ENCODE peak calls at places on chromosomes 13 and 19, in ten cellular contexts. One of them, this sample, is unnamed.

GRCh38 chr13:27958928-27959539 is 10.1 kb downstream of the CDX2 start:
- DNase-seq in kidney epithelial cell: no peak
- DNase-seq in stomach: no peak
- DNase-seq in osteoblast: peak; percentile 45
- DNase-seq in tibial nerve: no peak
- DNase-seq in adrenal gland: no peak
- DNase-seq in right atrium auricular region: no peak
- DNase-seq in NB4: peak; percentile 55
- DNase-seq in AG10803: no peak
- DNase-seq in fibroblast of lung: no peak
- DNase-seq in this sample: no peak

GRCh38 chr19:800360-801029 is 3.2 kb downstream of the PTBP1 start:
- DNase-seq in kidney epithelial cell: peak; percentile 25
- DNase-seq in stomach: peak; percentile 69
- DNase-seq in osteoblast: peak; percentile 93
- DNase-seq in tibial nerve: no peak
- DNase-seq in adrenal gland: peak; percentile 63
- DNase-seq in right atrium auricular region: no peak
- DNase-seq in NB4: peak; percentile 23
- DNase-seq in AG10803: no peak
- DNase-seq in fibroblast of lung: peak; percentile 56
- DNase-seq in this sample: no peak

GRCh38 chr13:23851106-23851505 is 38.1 kb downstream of the MIPEP start:
- DNase-seq in kidney epithelial cell: no peak
- DNase-seq in stomach: no peak
- DNase-seq in osteoblast: no peak
- DNase-seq in tibial nerve: no peak
- DNase-seq in adrenal gland: no peak
- DNase-seq in right atrium auricular region: no peak
- DNase-seq in NB4: no peak
- DNase-seq in AG10803: no peak
- DNase-seq in fibroblast of lung: peak; percentile 42
- DNase-seq in this sample: no peak

GRCh38 chr13:29165840-29166239 is 345.7 kb downstream of the MTUS2 start:
- DNase-seq in kidney epithelial cell: peak; percentile 7
- DNase-seq in stomach: no peak
- DNase-seq in osteoblast: no peak
- DNase-seq in tibial nerve: no peak
- DNase-seq in adrenal gland: no peak
- DNase-seq in right atrium auricular region: no peak
- DNase-seq in NB4: peak; percentile 84
- DNase-seq in AG10803: peak; percentile 25
- DNase-seq in fibroblast of lung: peak; percentile 5
- DNase-seq in this sample: no peak

GRCh38 chr19:7426986-7427385 is 61.8 kb downstream of the PEX11G start:
- DNase-seq in kidney epithelial cell: no peak
- DNase-seq in stomach: no peak
- DNase-seq in osteoblast: no peak
- DNase-seq in tibial nerve: no peak
- DNase-seq in adrenal gland: no peak
- DNase-seq in right atrium auricular region: no peak
- DNase-seq in NB4: no peak
- DNase-seq in AG10803: no peak
- DNase-seq in fibroblast of lung: no peak
- DNase-seq in this sample: no peak

GRCh38 chr13:51912091-51912490 is 50.3 kb downstream of the CCDC70 start:
- DNase-seq in kidney epithelial cell: no peak
- DNase-seq in stomach: peak; percentile 50
- DNase-seq in osteoblast: peak; percentile 58
- DNase-seq in tibial nerve: no peak
- DNase-seq in adrenal gland: no peak
- DNase-seq in right atrium auricular region: no peak
- DNase-seq in NB4: no peak
- DNase-seq in AG10803: no peak
- DNase-seq in fibroblast of lung: peak; percentile 18
- DNase-seq in this sample: no peak

GRCh38 chr13:27534976-27535370 is 84.6 kb upstream of the MTIF3 start:
- DNase-seq in kidney epithelial cell: no peak
- DNase-seq in stomach: no peak
- DNase-seq in osteoblast: no peak
- DNase-seq in tibial nerve: no peak
- DNase-seq in adrenal gland: no peak
- DNase-seq in right atrium auricular region: no peak
- DNase-seq in NB4: no peak
- DNase-seq in AG10803: peak; percentile 74
- DNase-seq in fibroblast of lung: peak; percentile 30
- DNase-seq in this sample: no peak

GRCh38 chr13:73146705-73147104 is 87.9 kb downstream of the KLF5 start:
- DNase-seq in kidney epithelial cell: no peak
- DNase-seq in stomach: no peak
- DNase-seq in osteoblast: peak; percentile 39
- DNase-seq in tibial nerve: no peak
- DNase-seq in adrenal gland: no peak
- DNase-seq in right atrium auricular region: no peak
- DNase-seq in NB4: no peak
- DNase-seq in AG10803: peak; percentile 46
- DNase-seq in fibroblast of lung: peak; percentile 18
- DNase-seq in this sample: no peak

GRCh38 chr13:36807616-36808015 is 11.4 kb upstream of the RFXAP start:
- DNase-seq in kidney epithelial cell: no peak
- DNase-seq in stomach: no peak
- DNase-seq in osteoblast: no peak
- DNase-seq in tibial nerve: no peak
- DNase-seq in adrenal gland: no peak
- DNase-seq in right atrium auricular region: no peak
- DNase-seq in NB4: no peak
- DNase-seq in AG10803: no peak
- DNase-seq in fibroblast of lung: no peak
- DNase-seq in this sample: no peak

GRCh38 chr13:41588899-41589298 is 131.5 kb downstream of the RGCC start:
- DNase-seq in kidney epithelial cell: peak; percentile 70
- DNase-seq in stomach: no peak
- DNase-seq in osteoblast: peak; percentile 80
- DNase-seq in tibial nerve: no peak
- DNase-seq in adrenal gland: no peak
- DNase-seq in right atrium auricular region: no peak
- DNase-seq in NB4: peak; percentile 73
- DNase-seq in AG10803: peak; percentile 95
- DNase-seq in fibroblast of lung: peak; percentile 95
- DNase-seq in this sample: no peak

GRCh38 chr19:5948697-5949564 is 29.0 kb downstream of the RANBP3 start:
- DNase-seq in kidney epithelial cell: no peak
- DNase-seq in stomach: no peak
- DNase-seq in osteoblast: peak; percentile 31
- DNase-seq in tibial nerve: no peak
- DNase-seq in adrenal gland: no peak
- DNase-seq in right atrium auricular region: no peak
- DNase-seq in NB4: no peak
- DNase-seq in AG10803: no peak
- DNase-seq in fibroblast of lung: no peak
- DNase-seq in this sample: no peak

GRCh38 chr19:48419158-48419920 is 25.9 kb downstream of the GRIN2D start:
- DNase-seq in kidney epithelial cell: no peak
- DNase-seq in stomach: peak; percentile 49
- DNase-seq in osteoblast: peak; percentile 88
- DNase-seq in tibial nerve: no peak
- DNase-seq in adrenal gland: peak; percentile 60
- DNase-seq in right atrium auricular region: no peak
- DNase-seq in NB4: peak; percentile 91
- DNase-seq in AG10803: peak; percentile 35
- DNase-seq in fibroblast of lung: peak; percentile 51
- DNase-seq in this sample: no peak

GRCh38 chr13:89361909-89362308 is 1690.7 kb downstream of the SLITRK5 start:
- DNase-seq in kidney epithelial cell: no peak
- DNase-seq in stomach: no peak
- DNase-seq in osteoblast: no peak
- DNase-seq in tibial nerve: no peak
- DNase-seq in adrenal gland: peak; percentile 5
- DNase-seq in right atrium auricular region: no peak
- DNase-seq in NB4: peak; percentile 19
- DNase-seq in AG10803: no peak
- DNase-seq in fibroblast of lung: no peak
- DNase-seq in this sample: no peak

GRCh38 chr13:110116072-110116487 is 190.9 kb downstream of the COL4A1 start:
- DNase-seq in kidney epithelial cell: no peak
- DNase-seq in stomach: peak; percentile 75
- DNase-seq in osteoblast: peak; percentile 95
- DNase-seq in tibial nerve: peak; percentile 44
- DNase-seq in adrenal gland: peak; percentile 73
- DNase-seq in right atrium auricular region: no peak
- DNase-seq in NB4: peak; percentile 62
- DNase-seq in AG10803: peak; percentile 89
- DNase-seq in fibroblast of lung: no peak
- DNase-seq in this sample: no peak

DNA sequence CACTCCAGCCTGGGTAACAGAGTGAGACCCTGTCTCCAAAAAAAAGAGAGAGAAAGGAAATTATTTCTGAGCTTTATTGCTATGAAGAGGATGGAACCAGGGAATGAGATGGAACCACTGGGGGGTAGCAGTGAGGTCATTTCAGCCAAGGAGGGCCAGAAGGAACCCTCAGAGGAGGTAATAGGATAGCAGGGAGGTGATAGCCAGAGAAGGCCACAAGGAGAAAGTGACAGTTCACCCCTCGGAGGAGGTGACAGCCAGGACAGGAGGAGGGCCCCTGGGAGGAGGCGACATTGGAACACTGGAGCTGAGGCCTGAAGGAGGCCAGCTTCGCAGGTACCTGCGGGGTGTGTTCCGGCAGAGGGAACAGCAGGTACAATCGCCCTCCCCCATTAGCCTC is 695 bp upstream of the PGPEP1 start:
- DNase-seq in kidney epithelial cell: no peak
- DNase-seq in stomach: no peak
- DNase-seq in osteoblast: peak; percentile 90
- DNase-seq in tibial nerve: no peak
- DNase-seq in adrenal gland: no peak
- DNase-seq in right atrium auricular region: no peak
- DNase-seq in NB4: peak; percentile 55
- DNase-seq in AG10803: no peak
- DNase-seq in fibroblast of lung: no peak
- DNase-seq in this sample: no peak
- TF ChIP-seq CTCF in kidney epithelial cell: peak; percentile 29
- TF ChIP-seq CTCF in stomach: no peak
- TF ChIP-seq CTCF in osteoblast: peak; percentile 41
- TF ChIP-seq CTCF in tibial nerve: no peak
- TF ChIP-seq CTCF in adrenal gland: no peak
- TF ChIP-seq CTCF in right atrium auricular region: no peak
- TF ChIP-seq CTCF in NB4: peak; percentile 19
- TF ChIP-seq CTCF in AG10803: peak; percentile 39
- TF ChIP-seq CTCF in fibroblast of lung: peak; percentile 28
- TF ChIP-seq CTCF in this sample: peak; percentile 46

GRCh38 chr19:17081672-17082630 is 6.4 kb downstream of the MYO9B start:
- DNase-seq in kidney epithelial cell: no peak
- DNase-seq in stomach: no peak
- DNase-seq in osteoblast: peak; percentile 86
- DNase-seq in tibial nerve: peak; percentile 61
- DNase-seq in adrenal gland: peak; percentile 43
- DNase-seq in right atrium auricular region: no peak
- DNase-seq in NB4: no peak
- DNase-seq in AG10803: no peak
- DNase-seq in fibroblast of lung: no peak
- DNase-seq in this sample: no peak
- H3K4me3 ChIP-seq in kidney epithelial cell: no peak overlapping the region
- H3K4me3 ChIP-seq in stomach: no peak overlapping the region
- H3K4me3 ChIP-seq in osteoblast: no peak overlapping the region
- H3K4me3 ChIP-seq in tibial nerve: no peak overlapping the region
- H3K4me3 ChIP-seq in adrenal gland: no peak overlapping the region
- H3K4me3 ChIP-seq in right atrium auricular region: no peak overlapping the region
- H3K4me3 ChIP-seq in NB4: no peak overlapping the region
- H3K4me3 ChIP-seq in AG10803: no peak overlapping the region
- H3K4me3 ChIP-seq in fibroblast of lung: no peak overlapping the region
- H3K4me3 ChIP-seq in this sample: peak overlapping the region; percentile 15

DNA sequence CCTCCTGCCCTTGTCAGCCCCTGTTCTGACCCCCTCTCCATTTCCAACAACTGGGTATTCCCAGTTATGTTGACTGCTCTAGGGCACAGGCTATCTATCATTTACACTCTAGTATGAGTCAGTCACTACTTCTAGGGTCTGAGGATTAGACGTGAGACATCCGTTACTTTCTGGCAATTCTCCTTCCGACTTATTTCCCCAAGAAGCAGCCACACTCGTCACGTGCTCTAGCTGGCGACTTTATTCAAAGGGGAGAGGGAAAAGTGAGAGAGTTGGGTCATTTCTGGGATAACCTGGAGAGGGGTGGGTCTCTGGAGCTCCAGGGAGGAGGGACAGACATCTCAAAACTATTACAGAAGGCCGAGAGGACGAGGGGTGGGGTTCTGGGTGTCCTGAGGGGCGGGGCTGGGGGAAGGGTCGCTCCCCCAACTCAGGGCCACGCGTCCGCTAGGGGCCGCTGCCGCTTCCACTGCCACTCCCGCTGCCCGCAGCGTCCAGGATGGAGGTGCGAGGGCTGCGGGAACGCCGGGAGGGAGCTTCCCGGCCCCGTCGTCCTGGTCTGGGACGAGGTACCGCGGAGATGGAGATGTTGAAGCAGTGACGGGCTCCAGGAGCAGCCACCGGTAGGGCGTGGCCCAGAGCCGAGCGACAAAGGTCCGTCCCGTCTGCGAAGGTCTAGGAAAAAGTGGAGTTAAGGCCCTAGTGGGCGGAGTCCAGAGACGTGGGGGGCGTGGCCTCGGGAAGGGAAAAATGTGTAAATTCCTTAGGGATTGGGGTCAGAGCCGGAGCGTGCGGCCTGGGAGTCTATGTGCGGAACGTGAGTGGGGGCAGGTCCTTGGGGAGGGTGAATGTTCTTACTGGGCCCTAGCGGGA is 8.9 kb downstream of the RTBDN start:
- DNase-seq in kidney epithelial cell: no peak
- DNase-seq in stomach: peak; percentile 30
- DNase-seq in osteoblast: peak; percentile 87
- DNase-seq in tibial nerve: no peak
- DNase-seq in adrenal gland: no peak
- DNase-seq in right atrium auricular region: no peak
- DNase-seq in NB4: no peak
- DNase-seq in AG10803: peak; percentile 32
- DNase-seq in fibroblast of lung: no peak
- DNase-seq in this sample: no peak
- TF ChIP-seq CTCF in kidney epithelial cell: peak; percentile 70
- TF ChIP-seq CTCF in stomach: no peak
- TF ChIP-seq CTCF in osteoblast: no peak
- TF ChIP-seq CTCF in tibial nerve: no peak
- TF ChIP-seq CTCF in adrenal gland: peak; percentile 8
- TF ChIP-seq CTCF in right atrium auricular region: peak; percentile 23
- TF ChIP-seq CTCF in NB4: no peak
- TF ChIP-seq CTCF in AG10803: peak; percentile 17
- TF ChIP-seq CTCF in fibroblast of lung: no peak
- TF ChIP-seq CTCF in this sample: peak; percentile 44

GRCh38 chr13:97429681-97430081 is 4.3 kb upstream of the RAP2A start:
- DNase-seq in kidney epithelial cell: no peak
- DNase-seq in stomach: no peak
- DNase-seq in osteoblast: peak; percentile 80
- DNase-seq in tibial nerve: no peak
- DNase-seq in adrenal gland: no peak
- DNase-seq in right atrium auricular region: no peak
- DNase-seq in NB4: peak; percentile 84
- DNase-seq in AG10803: peak; percentile 72
- DNase-seq in fibroblast of lung: peak; percentile 67
- DNase-seq in this sample: no peak
- H3K4me3 ChIP-seq in kidney epithelial cell: no peak overlapping the region
- H3K4me3 ChIP-seq in stomach: no peak overlapping the region
- H3K4me3 ChIP-seq in osteoblast: peak overlapping the region; percentile 60
- H3K4me3 ChIP-seq in tibial nerve: peak overlapping the region; percentile 16
- H3K4me3 ChIP-seq in adrenal gland: no peak overlapping the region
- H3K4me3 ChIP-seq in right atrium auricular region: no peak overlapping the region
- H3K4me3 ChIP-seq in NB4: peak overlapping the region; percentile 52
- H3K4me3 ChIP-seq in AG10803: peak overlapping the region; percentile 49
- H3K4me3 ChIP-seq in fibroblast of lung: peak overlapping the region; percentile 51
- H3K4me3 ChIP-seq in this sample: no peak overlapping the region

This sample was measured in GM12864.